ENCODE peak calls at places on chromosomes 6 and 20, in four cellular contexts. One of them, this sample, is unnamed.

GRCh38 chr6:13729891-13730290 is 18.3 kb upstream of the RANBP9 start:
- DNase-seq in fibroblast of lung: peak; percentile 51
- DNase-seq in thoracic aorta: no peak
- DNase-seq in neural progenitor cell: no peak
- DNase-seq in this sample: no peak

GRCh38 chr6:142825760-142826159 is 119.2 kb downstream of the HIVEP2 start:
- DNase-seq in fibroblast of lung: no peak
- DNase-seq in thoracic aorta: no peak
- DNase-seq in neural progenitor cell: no peak
- DNase-seq in this sample: no peak

GRCh38 chr6:54138795-54139194 is 27.6 kb downstream of the MLIP start:
- DNase-seq in fibroblast of lung: no peak
- DNase-seq in thoracic aorta: no peak
- DNase-seq in neural progenitor cell: no peak
- DNase-seq in this sample: no peak

GRCh38 chr6:44943541-44943940 is 384.6 kb upstream of the RUNX2 start:
- DNase-seq in fibroblast of lung: no peak
- DNase-seq in thoracic aorta: no peak
- DNase-seq in neural progenitor cell: no peak
- DNase-seq in this sample: no peak

GRCh38 chr6:6362051-6362450 is 41.6 kb upstream of the F13A1 start:
- DNase-seq in fibroblast of lung: no peak
- DNase-seq in thoracic aorta: no peak
- DNase-seq in neural progenitor cell: no peak
- DNase-seq in this sample: no peak

GRCh38 chr6:32177788-32178546 is at the start of gene RNF5:
- DNase-seq in fibroblast of lung: peak; percentile 100
- DNase-seq in thoracic aorta: peak; percentile 100
- DNase-seq in neural progenitor cell: peak; percentile 99
- DNase-seq in this sample: peak; percentile 99

GRCh38 chr6:125869427-125869826 is 78.7 kb downstream of the NCOA7 start:
- DNase-seq in fibroblast of lung: no peak
- DNase-seq in thoracic aorta: no peak
- DNase-seq in neural progenitor cell: no peak
- DNase-seq in this sample: no peak

GRCh38 chr6:107621216-107621940 is 131.5 kb downstream of the SOBP start:
- DNase-seq in fibroblast of lung: no peak
- DNase-seq in thoracic aorta: no peak
- DNase-seq in neural progenitor cell: no peak
- DNase-seq in this sample: no peak

GRCh38 chr6:16956371-16956770 is 145.5 kb upstream of the STMND1 start:
- DNase-seq in fibroblast of lung: peak; percentile 49
- DNase-seq in thoracic aorta: no peak
- DNase-seq in neural progenitor cell: no peak
- DNase-seq in this sample: no peak

GRCh38 chr20:48622421-48622820 is 205.4 kb downstream of the PREX1 start:
- DNase-seq in fibroblast of lung: no peak
- DNase-seq in thoracic aorta: no peak
- DNase-seq in neural progenitor cell: no peak
- DNase-seq in this sample: no peak

GRCh38 chr6:9484686-9485085 is 930.2 kb downstream of the TFAP2A start:
- DNase-seq in fibroblast of lung: peak; percentile 10
- DNase-seq in thoracic aorta: no peak
- DNase-seq in neural progenitor cell: no peak
- DNase-seq in this sample: no peak

GRCh38 chr6:137893726-137894125 is 26.7 kb downstream of the TNFAIP3 start:
- DNase-seq in fibroblast of lung: no peak
- DNase-seq in thoracic aorta: no peak
- DNase-seq in neural progenitor cell: no peak
- DNase-seq in this sample: no peak

GRCh38 chr6:101391772-101392560 is 1.5 kb upstream of the GRIK2 start:
- DNase-seq in fibroblast of lung: no peak
- DNase-seq in thoracic aorta: no peak
- DNase-seq in neural progenitor cell: peak; percentile 40
- DNase-seq in this sample: peak; percentile 74

GRCh38 chr6:82872092-82872635 is 193.5 kb downstream of the UBE3D start:
- DNase-seq in fibroblast of lung: no peak
- DNase-seq in thoracic aorta: no peak
- DNase-seq in neural progenitor cell: no peak
- DNase-seq in this sample: no peak

GRCh38 chr20:36569847-36570429 is 3.5 kb upstream of the TGIF2 start:
- DNase-seq in fibroblast of lung: no peak
- DNase-seq in thoracic aorta: no peak
- DNase-seq in neural progenitor cell: no peak
- DNase-seq in this sample: peak; percentile 69

GRCh38 chr6:162056061-162056460 is 671.5 kb downstream of the PRKN start:
- DNase-seq in fibroblast of lung: no peak
- DNase-seq in thoracic aorta: no peak
- DNase-seq in neural progenitor cell: no peak
- DNase-seq in this sample: no peak

GRCh38 chr6:35919827-35920751 is 809 bp downstream of the SRPK1 start:
- DNase-seq in fibroblast of lung: peak; percentile 63
- DNase-seq in thoracic aorta: no peak
- DNase-seq in neural progenitor cell: peak; percentile 62
- DNase-seq in this sample: peak; percentile 81

GRCh38 chr20:2616634-2617033 is 35.8 kb upstream of the NOP56 start:
- DNase-seq in fibroblast of lung: no peak
- DNase-seq in thoracic aorta: no peak
- DNase-seq in neural progenitor cell: no peak
- DNase-seq in this sample: no peak

GRCh38 chr6:43723737-43724295 is 36.2 kb upstream of the MRPS18A start:
- DNase-seq in fibroblast of lung: peak; percentile 79
- DNase-seq in thoracic aorta: no peak
- DNase-seq in neural progenitor cell: peak; percentile 88
- DNase-seq in this sample: peak; percentile 91

GRCh38 chr6:43722920-43723565 is 35.5 kb upstream of the MRPS18A start:
- DNase-seq in fibroblast of lung: no peak
- DNase-seq in thoracic aorta: no peak
- DNase-seq in neural progenitor cell: no peak
- DNase-seq in this sample: no peak

GRCh38 chr6:43725643-43726580 is 38.3 kb upstream of the MRPS18A start:
- DNase-seq in fibroblast of lung: no peak
- DNase-seq in thoracic aorta: no peak
- DNase-seq in neural progenitor cell: no peak
- DNase-seq in this sample: peak; percentile 29

GRCh38 chr6:43724914-43725642 is 37.5 kb upstream of the MRPS18A start:
- DNase-seq in fibroblast of lung: peak; percentile 99
- DNase-seq in thoracic aorta: no peak
- DNase-seq in neural progenitor cell: no peak
- DNase-seq in this sample: no peak

DNA sequence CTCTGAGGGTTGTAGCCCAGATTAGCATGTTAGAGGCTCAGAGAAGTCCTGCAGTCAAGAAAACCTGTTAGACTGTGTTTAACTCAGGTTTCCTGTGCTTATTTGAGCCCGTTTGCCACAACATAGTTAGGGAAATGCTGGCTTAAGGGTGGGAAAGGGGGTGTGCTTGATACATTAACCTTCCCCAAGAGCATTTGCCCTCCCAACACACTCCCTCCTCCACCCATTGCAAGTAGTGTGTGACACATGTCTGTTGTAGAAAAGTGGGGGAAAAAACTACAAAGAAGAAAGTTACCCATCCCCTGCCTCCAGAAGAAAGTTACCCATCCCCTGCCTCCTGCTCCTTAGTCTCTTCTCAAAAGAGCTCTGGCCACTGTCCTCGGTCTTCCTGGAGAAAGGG is 36.8 kb upstream of the MRPS18A start:
- DNase-seq in fibroblast of lung: no peak
- DNase-seq in thoracic aorta: no peak
- DNase-seq in neural progenitor cell: no peak
- DNase-seq in this sample: no peak
- H3K4me3 ChIP-seq in fibroblast of lung: no peak overlapping the region
- H3K4me3 ChIP-seq in thoracic aorta: no peak overlapping the region
- H3K4me3 ChIP-seq in neural progenitor cell: no peak overlapping the region
- H3K4me3 ChIP-seq in this sample: no peak overlapping the region

GRCh38 chr20:57401565-57401918 is 10.3 kb downstream of the RBM38 start:
- DNase-seq in fibroblast of lung: no peak
- DNase-seq in thoracic aorta: no peak
- DNase-seq in neural progenitor cell: no peak
- DNase-seq in this sample: no peak
- H3K4me1 ChIP-seq in fibroblast of lung: no peaks in the 10 kb centered on the region
- H3K4me1 ChIP-seq in thoracic aorta: peaks cover 51% of the 10 kb centered on the region
- H3K4me1 ChIP-seq in neural progenitor cell: peaks cover 17% of the 10 kb centered on the region
- H3K4me1 ChIP-seq in this sample: no peaks in the 10 kb centered on the region

GRCh38 chr20:4896971-4897497 is 104.3 kb downstream of the SLC23A2 start:
- DNase-seq in fibroblast of lung: no peak
- DNase-seq in thoracic aorta: no peak
- DNase-seq in neural progenitor cell: peak; percentile 73
- DNase-seq in this sample: peak; percentile 91
- TF ChIP-seq CTCF in fibroblast of lung: no peak
- TF ChIP-seq CTCF in thoracic aorta: no peak
- TF ChIP-seq CTCF in neural progenitor cell: peak; percentile 59
- TF ChIP-seq CTCF in this sample: peak; percentile 74

GRCh38 chr6:19839788-19840187 is 2.6 kb downstream of the ID4 start:
- DNase-seq in fibroblast of lung: no peak
- DNase-seq in thoracic aorta: no peak
- DNase-seq in neural progenitor cell: no peak
- DNase-seq in this sample: no peak
- H3K4me3 ChIP-seq in fibroblast of lung: no peak overlapping the region
- H3K4me3 ChIP-seq in thoracic aorta: peak overlapping the region; percentile 74
- H3K4me3 ChIP-seq in neural progenitor cell: peak overlapping the region; percentile 91
- H3K4me3 ChIP-seq in this sample: peak overlapping the region; percentile 90

GRCh38 chr20:50399003-50399916 is 110.9 kb upstream of the PTPN1 start:
- DNase-seq in fibroblast of lung: peak; percentile 48
- DNase-seq in thoracic aorta: peak; percentile 87
- DNase-seq in neural progenitor cell: no peak
- DNase-seq in this sample: no peak
- H3K4me1 ChIP-seq in fibroblast of lung: peaks cover 8% of the 10 kb centered on the region
- H3K4me1 ChIP-seq in thoracic aorta: peaks cover 84% of the 10 kb centered on the region
- H3K4me1 ChIP-seq in neural progenitor cell: no peaks in the 10 kb centered on the region
- H3K4me1 ChIP-seq in this sample: no peaks in the 10 kb centered on the region

DNA sequence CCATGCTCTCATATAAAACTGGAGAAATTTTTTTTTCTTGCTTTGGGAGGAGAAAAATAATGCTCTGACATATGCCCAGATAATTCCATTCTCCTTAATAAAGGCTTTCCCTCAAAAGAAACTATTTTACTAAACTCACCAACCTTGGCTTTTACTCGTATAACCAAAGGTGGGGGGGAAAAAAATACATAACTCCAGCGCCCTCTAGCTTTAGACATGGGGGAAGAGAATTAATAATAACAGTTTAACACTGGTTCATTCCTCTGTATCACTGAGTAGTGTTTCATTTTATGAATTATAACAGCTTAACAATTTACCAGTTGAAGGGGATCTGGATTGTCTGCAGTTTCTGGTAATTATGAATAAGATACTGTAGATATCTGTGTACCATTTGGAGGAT is 1226.1 kb downstream of the GRIK2 start:
- DNase-seq in fibroblast of lung: no peak
- DNase-seq in thoracic aorta: no peak
- DNase-seq in neural progenitor cell: peak; percentile 32
- DNase-seq in this sample: no peak
- TF ChIP-seq CTCF in fibroblast of lung: no peak
- TF ChIP-seq CTCF in thoracic aorta: no peak
- TF ChIP-seq CTCF in neural progenitor cell: peak; percentile 73
- TF ChIP-seq CTCF in this sample: peak; percentile 81